ENCODE peak calls at places on chromosome 16, in four cellular contexts. Q, V, U and W are unnamed samples.
A peak's percentile ranks its signal among the peaks of the same experiment; 100 is the strongest.

GRCh38 chr16:54280751-54281150 is 5.8 kb downstream of the IRX3 start:
- DNase-seq in U (no peak), V (no peak), Q (no peak), W (no peak)

GRCh38 chr16:3327514-3327913 is 22.2 kb downstream of the ZNF75A start:
- DNase-seq in V (no peak), U (no peak), Q (no peak), W (no peak)

GRCh38 chr16:53518550-53519416 is 15.8 kb upstream of the AKTIP start:
- DNase-seq in Q (peak; percentile 77), V (peak; percentile 78), U (no peak), W (peak; percentile 76)

GRCh38 chr16:27046958-27047357 is 19.8 kb upstream of the C16orf82 start:
- DNase-seq in Q (no peak), V (no peak), U (no peak), W (no peak)

GRCh38 chr16:56691885-56692284 is 9.6 kb downstream of the MT1X start:
- DNase-seq in Q (no peak), U (no peak), V (no peak), W (no peak)

GRCh38 chr16:81369888-81370504 is 55.2 kb downstream of the GAN start:
- DNase-seq in V (no peak), Q (no peak), U (no peak), W (no peak)

GRCh38 chr16:86383488-86384262 is 126.7 kb upstream of the FOXF1 start:
- DNase-seq in U (no peak), Q (no peak), V (no peak), W (no peak)

GRCh38 chr16:11403534-11403795 is 58.2 kb downstream of the RMI2 start:
- DNase-seq in Q (no peak), U (peak; percentile 51), V (no peak), W (no peak)

GRCh38 chr16:4257646-4258556 is 14.9 kb downstream of the TFAP4 start:
- DNase-seq in V (no peak), Q (no peak), U (peak; percentile 77), W (no peak)

GRCh38 chr16:74868035-74868434 is 93.4 kb upstream of the FA2H start:
- DNase-seq in Q (no peak), V (no peak), U (no peak), W (no peak)

GRCh38 chr16:12330977-12331376 is 354.4 kb downstream of the SNX29 start:
- DNase-seq in Q (no peak), V (no peak), U (no peak), W (no peak)

GRCh38 chr16:23195415-23195978 is 13.0 kb downstream of the SCNN1G start:
- DNase-seq in V (no peak), Q (no peak), U (no peak), W (no peak)

GRCh38 chr16:89691231-89691985 is 4.9 kb downstream of the CDK10 start:
- DNase-seq in Q (no peak), V (no peak), U (peak; percentile 59), W (no peak)

GRCh38 chr16:87847785-87848675 is 21.3 kb downstream of the SLC7A5 start:
- DNase-seq in V (no peak), Q (no peak), U (no peak), W (no peak)

GRCh38 chr16:66996324-66996982 is 8.1 kb downstream of the CES4A start:
- DNase-seq in Q (no peak), U (peak; percentile 85), V (no peak), W (no peak)

GRCh38 chr16:2511128-2511785 is 2.5 kb upstream of the ATP6V0C start:
- DNase-seq in U (peak; percentile 91), Q (no peak), V (no peak), W (no peak)

GRCh38 chr16:80924372-80924978 is 82.2 kb downstream of the CMC2 start:
- DNase-seq in V (peak; percentile 48), Q (no peak), U (peak; percentile 45), W (peak; percentile 4)

GRCh38 chr16:31128711-31129567 is 6.6 kb downstream of the PRSS8 start:
- DNase-seq in V (no peak), U (peak; percentile 73), Q (no peak), W (no peak)